ENCODE peak calls at places on chromosomes 11 and 22, in seven cellular contexts. One of them, this sample, is unnamed.

GRCh38 chr11:129106788-129107187 is 85.3 kb downstream of the ARHGAP32 start:
- DNase-seq in cardiac fibroblast: no peak
- DNase-seq in kidney epithelial cell: no peak
- DNase-seq in cardiac muscle cell: no peak
- DNase-seq in neuronal stem cell: no peak
- DNase-seq in tibial artery: no peak
- DNase-seq in coronary artery: no peak
- DNase-seq in this sample: no peak

GRCh38 chr22:20532256-20532993 is 25.0 kb downstream of the MED15 start:
- DNase-seq in cardiac fibroblast: no peak
- DNase-seq in kidney epithelial cell: no peak
- DNase-seq in cardiac muscle cell: no peak
- DNase-seq in neuronal stem cell: no peak
- DNase-seq in tibial artery: no peak
- DNase-seq in coronary artery: no peak
- DNase-seq in this sample: no peak

GRCh38 chr22:42596863-42597530 is 17.7 kb downstream of the POLDIP3 start:
- DNase-seq in cardiac fibroblast: no peak
- DNase-seq in kidney epithelial cell: no peak
- DNase-seq in cardiac muscle cell: no peak
- DNase-seq in neuronal stem cell: no peak
- DNase-seq in tibial artery: no peak
- DNase-seq in coronary artery: no peak
- DNase-seq in this sample: no peak

GRCh38 chr11:71252434-71252781 is at the start of gene SHANK2:
- DNase-seq in cardiac fibroblast: no peak
- DNase-seq in kidney epithelial cell: no peak
- DNase-seq in cardiac muscle cell: no peak
- DNase-seq in neuronal stem cell: no peak
- DNase-seq in tibial artery: no peak
- DNase-seq in coronary artery: no peak
- DNase-seq in this sample: no peak

GRCh38 chr22:43481528-43482309 is 69.9 kb downstream of the MPPED1 start:
- DNase-seq in cardiac fibroblast: no peak
- DNase-seq in kidney epithelial cell: no peak
- DNase-seq in cardiac muscle cell: no peak
- DNase-seq in neuronal stem cell: no peak
- DNase-seq in tibial artery: no peak
- DNase-seq in coronary artery: no peak
- DNase-seq in this sample: no peak

GRCh38 chr11:103338621-103339484 is 229.6 kb downstream of the DYNC2H1 start:
- DNase-seq in cardiac fibroblast: peak
- DNase-seq in kidney epithelial cell: no peak
- DNase-seq in cardiac muscle cell: peak
- DNase-seq in neuronal stem cell: no peak
- DNase-seq in tibial artery: no peak
- DNase-seq in coronary artery: no peak
- DNase-seq in this sample: no peak

GRCh38 chr11:122159173-122159701 is 43.2 kb upstream of the BLID start:
- DNase-seq in cardiac fibroblast: peak
- DNase-seq in kidney epithelial cell: no peak
- DNase-seq in cardiac muscle cell: peak
- DNase-seq in neuronal stem cell: no peak
- DNase-seq in tibial artery: no peak
- DNase-seq in coronary artery: no peak
- DNase-seq in this sample: no peak

GRCh38 chr22:44890416-44891292 is 119.2 kb downstream of the PHF21B start:
- DNase-seq in cardiac fibroblast: no peak
- DNase-seq in kidney epithelial cell: no peak
- DNase-seq in cardiac muscle cell: no peak
- DNase-seq in neuronal stem cell: no peak
- DNase-seq in tibial artery: no peak
- DNase-seq in coronary artery: peak
- DNase-seq in this sample: no peak

GRCh38 chr11:66188580-66188979 is 79.9 kb upstream of the RAB1B start:
- DNase-seq in cardiac fibroblast: peak
- DNase-seq in kidney epithelial cell: peak
- DNase-seq in cardiac muscle cell: peak
- DNase-seq in neuronal stem cell: no peak
- DNase-seq in tibial artery: no peak
- DNase-seq in coronary artery: no peak
- DNase-seq in this sample: no peak

GRCh38 chr22:33332538-33332937 is 274.4 kb upstream of the SYN3 start:
- DNase-seq in cardiac fibroblast: no peak
- DNase-seq in kidney epithelial cell: no peak
- DNase-seq in cardiac muscle cell: no peak
- DNase-seq in neuronal stem cell: no peak
- DNase-seq in tibial artery: no peak
- DNase-seq in coronary artery: no peak
- DNase-seq in this sample: no peak

GRCh38 chr11:65185166-65185565 is 3.4 kb downstream of the CAPN1 start:
- DNase-seq in cardiac fibroblast: no peak
- DNase-seq in kidney epithelial cell: no peak
- DNase-seq in cardiac muscle cell: no peak
- DNase-seq in neuronal stem cell: no peak
- DNase-seq in tibial artery: no peak
- DNase-seq in coronary artery: no peak
- DNase-seq in this sample: no peak
- H3K4me3 ChIP-seq in cardiac fibroblast: no peak
- H3K4me3 ChIP-seq in kidney epithelial cell: no peak
- H3K4me3 ChIP-seq in cardiac muscle cell: no peak
- H3K4me3 ChIP-seq in neuronal stem cell: no peak
- H3K4me3 ChIP-seq in tibial artery: no peak
- H3K4me3 ChIP-seq in coronary artery: no peak
- H3K4me3 ChIP-seq in this sample: no peak

DNA sequence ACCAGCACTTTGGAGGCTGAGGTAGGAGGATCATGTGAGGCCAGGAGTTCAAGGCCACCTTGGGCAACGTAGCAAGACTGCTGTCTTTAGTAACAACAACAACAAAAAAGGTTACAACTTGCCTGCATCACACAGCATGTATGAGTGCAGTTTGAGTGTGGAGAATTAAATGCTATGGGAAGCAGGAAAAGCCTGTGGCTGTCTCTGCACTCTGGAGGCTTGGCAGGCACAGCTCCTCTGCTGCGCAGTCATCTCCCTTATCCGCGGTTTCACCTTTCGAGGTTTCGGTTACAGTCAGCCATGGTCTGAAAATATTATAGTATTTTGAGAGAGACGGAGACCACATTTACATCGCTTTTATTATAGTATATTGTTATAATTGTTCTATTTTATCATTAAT is 2.9 kb downstream of the MICAL2 start:
- DNase-seq in cardiac fibroblast: peak
- DNase-seq in kidney epithelial cell: no peak
- DNase-seq in cardiac muscle cell: peak
- DNase-seq in neuronal stem cell: no peak
- DNase-seq in tibial artery: no peak
- DNase-seq in coronary artery: no peak
- DNase-seq in this sample: no peak
- H3K4me3 ChIP-seq in cardiac fibroblast: peak
- H3K4me3 ChIP-seq in kidney epithelial cell: peak
- H3K4me3 ChIP-seq in cardiac muscle cell: no peak
- H3K4me3 ChIP-seq in neuronal stem cell: no peak
- H3K4me3 ChIP-seq in tibial artery: peak
- H3K4me3 ChIP-seq in coronary artery: peak
- H3K4me3 ChIP-seq in this sample: peak

DNA sequence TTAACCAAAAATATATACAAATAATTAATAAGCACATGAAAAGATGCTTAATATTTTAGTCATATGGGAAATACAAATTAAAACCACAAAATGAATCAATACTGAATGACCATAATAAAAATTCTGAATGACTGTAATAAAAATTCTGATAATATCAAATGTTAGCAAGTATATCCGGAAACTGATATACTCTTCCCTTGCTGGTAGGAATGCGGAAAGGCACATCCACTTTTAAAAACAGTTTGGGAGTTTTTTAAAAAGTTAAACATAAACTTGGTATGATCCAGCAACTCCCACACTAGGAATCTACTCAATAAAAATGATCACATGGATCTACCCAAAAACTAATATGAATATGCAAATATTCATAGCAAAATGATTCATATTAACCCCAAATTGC is 30.8 kb upstream of the GRIA4 start:
- DNase-seq in cardiac fibroblast: no peak
- DNase-seq in kidney epithelial cell: no peak
- DNase-seq in cardiac muscle cell: no peak
- DNase-seq in neuronal stem cell: no peak
- DNase-seq in tibial artery: no peak
- DNase-seq in coronary artery: no peak
- DNase-seq in this sample: no peak
- H3K4me3 ChIP-seq in cardiac fibroblast: no peak
- H3K4me3 ChIP-seq in kidney epithelial cell: no peak
- H3K4me3 ChIP-seq in cardiac muscle cell: no peak
- H3K4me3 ChIP-seq in neuronal stem cell: no peak
- H3K4me3 ChIP-seq in tibial artery: no peak
- H3K4me3 ChIP-seq in coronary artery: no peak
- H3K4me3 ChIP-seq in this sample: no peak

GRCh38 chr11:44005956-44006355 is 41.8 kb upstream of the ACCSL start:
- DNase-seq in cardiac fibroblast: no peak
- DNase-seq in kidney epithelial cell: no peak
- DNase-seq in cardiac muscle cell: no peak
- DNase-seq in neuronal stem cell: no peak
- DNase-seq in tibial artery: no peak
- DNase-seq in coronary artery: peak
- DNase-seq in this sample: no peak
- H3K4me3 ChIP-seq in cardiac fibroblast: no peak
- H3K4me3 ChIP-seq in kidney epithelial cell: no peak
- H3K4me3 ChIP-seq in cardiac muscle cell: no peak
- H3K4me3 ChIP-seq in neuronal stem cell: no peak
- H3K4me3 ChIP-seq in tibial artery: no peak
- H3K4me3 ChIP-seq in coronary artery: no peak
- H3K4me3 ChIP-seq in this sample: no peak

GRCh38 chr11:2447253-2447950 is 2.6 kb downstream of the KCNQ1 start:
- DNase-seq in cardiac fibroblast: no peak
- DNase-seq in kidney epithelial cell: no peak
- DNase-seq in cardiac muscle cell: no peak
- DNase-seq in neuronal stem cell: no peak
- DNase-seq in tibial artery: no peak
- DNase-seq in coronary artery: no peak
- DNase-seq in this sample: no peak
- H3K4me3 ChIP-seq in cardiac fibroblast: no peak
- H3K4me3 ChIP-seq in kidney epithelial cell: no peak
- H3K4me3 ChIP-seq in cardiac muscle cell: no peak
- H3K4me3 ChIP-seq in neuronal stem cell: no peak
- H3K4me3 ChIP-seq in tibial artery: no peak
- H3K4me3 ChIP-seq in coronary artery: peak
- H3K4me3 ChIP-seq in this sample: no peak

GRCh38 chr11:14971865-14972580 is at the start of gene CALCA:
- DNase-seq in cardiac fibroblast: no peak
- DNase-seq in kidney epithelial cell: no peak
- DNase-seq in cardiac muscle cell: no peak
- DNase-seq in neuronal stem cell: no peak
- DNase-seq in tibial artery: no peak
- DNase-seq in coronary artery: no peak
- DNase-seq in this sample: no peak
- H3K4me3 ChIP-seq in cardiac fibroblast: no peak
- H3K4me3 ChIP-seq in kidney epithelial cell: no peak
- H3K4me3 ChIP-seq in cardiac muscle cell: no peak
- H3K4me3 ChIP-seq in neuronal stem cell: no peak
- H3K4me3 ChIP-seq in tibial artery: peak
- H3K4me3 ChIP-seq in coronary artery: peak
- H3K4me3 ChIP-seq in this sample: peak

DNA sequence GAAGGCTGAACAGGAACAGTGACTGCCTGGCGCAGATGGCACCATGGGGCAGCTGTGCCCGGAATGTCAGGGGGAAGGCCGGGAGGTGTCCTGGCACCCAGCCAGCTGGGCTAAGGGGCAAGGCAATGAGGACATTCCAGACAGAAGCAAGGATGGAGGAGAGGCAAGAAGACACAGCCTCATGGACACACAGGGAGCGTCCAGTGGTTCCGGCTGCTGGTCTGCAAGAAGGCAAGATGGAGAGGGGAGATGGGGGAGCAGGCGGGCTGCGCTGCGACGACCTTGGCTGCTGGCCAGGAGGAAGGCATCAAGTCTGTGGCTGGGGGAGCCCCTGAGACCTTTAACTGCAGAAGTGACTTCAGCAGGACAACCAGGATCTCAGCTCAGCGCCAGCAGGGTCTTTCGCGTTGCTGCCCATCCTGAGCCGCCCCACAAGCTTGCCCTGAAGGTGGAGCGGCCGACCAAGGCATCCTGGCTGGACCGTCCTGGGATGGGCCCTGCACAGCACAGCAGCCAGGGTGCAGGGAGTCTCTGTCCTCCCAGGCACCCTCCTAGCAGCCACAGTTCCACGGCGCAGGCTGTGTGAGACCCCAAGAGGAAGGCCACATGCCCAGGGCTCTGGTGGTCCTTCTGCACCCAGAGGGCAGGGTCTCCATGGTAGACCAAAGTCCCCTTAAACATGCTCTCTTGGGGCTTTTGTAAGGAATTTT is 531.7 kb downstream of the BRD1 start:
- DNase-seq in cardiac fibroblast: no peak
- DNase-seq in kidney epithelial cell: no peak
- DNase-seq in cardiac muscle cell: no peak
- DNase-seq in neuronal stem cell: no peak
- DNase-seq in tibial artery: peak
- DNase-seq in coronary artery: peak
- DNase-seq in this sample: no peak
- H3K4me3 ChIP-seq in cardiac fibroblast: no peak
- H3K4me3 ChIP-seq in kidney epithelial cell: no peak
- H3K4me3 ChIP-seq in cardiac muscle cell: no peak
- H3K4me3 ChIP-seq in neuronal stem cell: no peak
- H3K4me3 ChIP-seq in tibial artery: no peak
- H3K4me3 ChIP-seq in coronary artery: no peak
- H3K4me3 ChIP-seq in this sample: no peak